ENCODE peak calls at places on chromosomes 6 and 20, in five cellular contexts. I is anterior cingulate cortex, Q is RWPE2, T is colonic mucosa, F is HL-60. R is an unnamed sample.

GRCh38 chr6:87397656-87398055 is 10.1 kb upstream of the CFAP206 start:
- DNase-seq in I (no peak), Q (no peak), T (no peak), F (no peak), R (no peak)

GRCh38 chr6:28254340-28254618 is 2.2 kb upstream of the ZKSCAN4 start:
- DNase-seq in I (no peak), Q (no peak), T (no peak), F (no peak), R (no peak)

GRCh38 chr6:35524380-35525020 is 11.8 kb upstream of the TULP1 start:
- DNase-seq in I (no peak), Q (no peak), T (no peak), F (no peak), R (no peak)

GRCh38 chr6:135438907-135439535 is 58.5 kb downstream of the AHI1 start:
- DNase-seq in I (no peak), Q (no peak), T (no peak), F (no peak), R (no peak)

GRCh38 chr20:24969203-24970029 is 20.3 kb downstream of the CST7 start:
- DNase-seq in I (no peak), Q (no peak), T (no peak), F (no peak), R (no peak)

GRCh38 chr20:5843054-5843731 is 93.0 kb downstream of the SHLD1 start:
- DNase-seq in I (no peak), Q (no peak), T (no peak), F (no peak), R (peak; percentile 69)

GRCh38 chr6:105593805-105594231 is 190.9 kb upstream of the PREP start:
- DNase-seq in I (no peak), Q (no peak), T (no peak), F (no peak), R (no peak)

GRCh38 chr20:22526512-22527012 is 57.8 kb downstream of the FOXA2 start:
- DNase-seq in I (no peak), Q (no peak), T (no peak), F (no peak), R (no peak)

GRCh38 chr20:18984238-18985200 is 170.9 kb downstream of the SCP2D1 start:
- DNase-seq in I (no peak), Q (no peak), T (no peak), F (no peak), R (no peak)

GRCh38 chr20:2946988-2947961 is 74.0 kb downstream of the PTPRA start:
- DNase-seq in I (peak; percentile 59), Q (no peak), T (no peak), F (peak; percentile 28), R (no peak)

GRCh38 chr6:148869589-148869988 is 122.8 kb downstream of the UST start:
- DNase-seq in I (no peak), Q (peak; percentile 82), T (no peak), F (no peak), R (no peak)

GRCh38 chr6:148349466-148349865 is 6.8 kb downstream of the SASH1 start:
- DNase-seq in I (no peak), Q (no peak), T (no peak), F (no peak), R (no peak)

GRCh38 chr6:28980137-28980796 is 24.8 kb downstream of the ZNF311 start:
- DNase-seq in I (no peak), Q (no peak), T (no peak), F (no peak), R (no peak)

GRCh38 chr6:167702241-167702827 is 124.4 kb upstream of the AFDN start:
- DNase-seq in I (no peak), Q (no peak), T (no peak), F (no peak), R (no peak)

GRCh38 chr6:13463327-13463717 is 24.1 kb downstream of the GFOD1 start:
- DNase-seq in I (no peak), Q (no peak), T (no peak), F (no peak), R (no peak)

GRCh38 chr6:124007915-124008688 is 204.4 kb downstream of the NKAIN2 start:
- DNase-seq in I (no peak), Q (no peak), T (no peak), F (no peak), R (no peak)

GRCh38 chr6:157240960-157241311 is 82.4 kb downstream of the TMEM242 start:
- DNase-seq in I (no peak), Q (no peak), T (no peak), F (no peak), R (no peak)

GRCh38 chr6:74851598-74851997 is 354.3 kb downstream of the COL12A1 start:
- DNase-seq in I (no peak), Q (no peak), T (no peak), F (no peak), R (no peak)

GRCh38 chr6:83055366-83055964 is 10.2 kb downstream of the UBE3D start:
- DNase-seq in I (no peak), Q (no peak), T (peak; percentile 49), F (no peak), R (peak; percentile 21)

GRCh38 chr20:63696311-63696627 is 183 bp upstream of the TNFRSF6B start:
- DNase-seq in I (no peak), Q (peak; percentile 99), T (peak; percentile 64), F (no peak), R (no peak)

GRCh38 chr20:62269871-62270270 is 31.6 kb downstream of the OSBPL2 start:
- DNase-seq in I (no peak), Q (peak; percentile 87), T (no peak), F (no peak), R (no peak)

GRCh38 chr6:4774715-4775590 is 1.3 kb upstream of the CDYL start:
- DNase-seq in I (no peak), Q (no peak), T (peak; percentile 47), F (no peak), R (peak; percentile 33)

GRCh38 chr6:36343109-36343508 is 6.4 kb upstream of the BNIP5 start:
- DNase-seq in I (no peak), Q (no peak), T (no peak), F (no peak), R (no peak)

GRCh38 chr6:164243949-164244348 is 829.4 kb downstream of the QKI start:
- DNase-seq in I (no peak), Q (no peak), T (no peak), F (no peak), R (no peak)

GRCh38 chr20:40286991-40287531 is 402.0 kb downstream of the MAFB start:
- DNase-seq in I (no peak), Q (peak; percentile 98), T (peak; percentile 51), F (no peak), R (no peak)

GRCh38 chr6:144036064-144036873 is 28.2 kb upstream of the PLAGL1 start:
- DNase-seq in I (no peak), Q (no peak), T (peak; percentile 43), F (peak; percentile 16), R (no peak)

GRCh38 chr6:12584631-12585405 is 131.7 kb upstream of the PHACTR1 start:
- DNase-seq in I (no peak), Q (no peak), T (no peak), F (no peak), R (no peak)

GRCh38 chr6:134421496-134421895 is 103.6 kb upstream of the SGK1 start:
- DNase-seq in I (no peak), Q (no peak), T (no peak), F (no peak), R (no peak)

GRCh38 chr6:133741375-133741861 is 147.5 kb upstream of the TCF21 start:
- DNase-seq in I (no peak), Q (no peak), T (no peak), F (no peak), R (no peak)

GRCh38 chr6:156662025-156662445 is 115.1 kb upstream of the ARID1B start:
- DNase-seq in I (no peak), Q (no peak), T (peak; percentile 41), F (no peak), R (no peak)

GRCh38 chr6:43699564-43700186 is 12.1 kb upstream of the MRPS18A start:
- DNase-seq in I (no peak), Q (no peak), T (peak; percentile 78), F (no peak), R (no peak)